ENCODE peak calls at places on chromosomes 2 and 18, in nine cellular contexts. H is K562; E is posterior vena cava; A is GDM1; T is caudate nucleus; N is Calu3; Z is GM04504; O is activated CD4-positive, alpha-beta T cell treated with anti-CD3 and anti-CD28 coated beads, Interleukin-2, amount 50 U/mL, for 1 hour; F is sigmoid colon. P is an unnamed sample.

GRCh38 chr18:49174478-49174877 is 223.7 kb upstream of the SMAD7 start:
- DNase-seq in H (no peak), E (no peak), A (no peak), T (no peak), N (no peak), Z (peak), O (no peak), F (no peak), P (peak)

GRCh38 chr18:63141777-63142176 is 177.8 kb downstream of the BCL2 start:
- DNase-seq in H (no peak), E (no peak), A (no peak), T (no peak), N (no peak), Z (no peak), O (no peak), F (no peak), P (no peak)

GRCh38 chr2:128373346-128374000 is 54.8 kb upstream of the HS6ST1 start:
- DNase-seq in H (no peak), E (peak), A (no peak), T (no peak), N (no peak), Z (no peak), O (no peak), F (no peak), P (no peak)

GRCh38 chr2:42895796-42896145 is 103.4 kb upstream of the HAAO start:
- DNase-seq in H (no peak), E (no peak), A (no peak), T (no peak), N (no peak), Z (no peak), O (no peak), F (peak), P (no peak)

GRCh38 chr2:7034313-7034712 is 117.1 kb downstream of the RNF144A start:
- DNase-seq in H (no peak), E (peak), A (no peak), T (no peak), N (no peak), Z (no peak), O (no peak), F (peak), P (no peak)

GRCh38 chr2:138364554-138365162 is 136.9 kb upstream of the SPOPL start:
- DNase-seq in H (no peak), E (no peak), A (no peak), T (no peak), N (no peak), Z (peak), O (no peak), F (no peak), P (peak)

GRCh38 chr2:57453929-57454328 is 592.7 kb upstream of the VRK2 start:
- DNase-seq in H (no peak), E (no peak), A (no peak), T (no peak), N (no peak), Z (no peak), O (no peak), F (no peak), P (no peak)

GRCh38 chr2:223052710-223053261 is 796 bp downstream of the KCNE4 start:
- DNase-seq in H (no peak), E (no peak), A (no peak), T (no peak), N (no peak), Z (no peak), O (no peak), F (peak), P (peak)

GRCh38 chr18:55054591-55054990 is 95.3 kb upstream of the CCDC68 start:
- DNase-seq in H (no peak), E (no peak), A (no peak), T (peak), N (no peak), Z (no peak), O (no peak), F (no peak), P (no peak)

GRCh38 chr2:159285929-159286708 is at the start of gene WDSUB1:
- DNase-seq in H (peak), E (peak), A (peak), T (peak), N (peak), Z (no peak), O (peak), F (peak), P (peak)

GRCh38 chr2:67446504-67446911 is 49.4 kb downstream of the ETAA1 start:
- DNase-seq in H (no peak), E (no peak), A (no peak), T (no peak), N (no peak), Z (no peak), O (no peak), F (no peak), P (no peak)

GRCh38 chr18:56333846-56334245 is 304.5 kb downstream of the TXNL1 start:
- DNase-seq in H (no peak), E (no peak), A (no peak), T (no peak), N (no peak), Z (no peak), O (no peak), F (no peak), P (no peak)

GRCh38 chr2:99876956-99877355 is 265.4 kb downstream of the AFF3 start:
- DNase-seq in H (no peak), E (no peak), A (no peak), T (no peak), N (no peak), Z (no peak), O (no peak), F (no peak), P (no peak)

GRCh38 chr18:36066001-36066400 is 1.4 kb downstream of the RPRD1A start:
- DNase-seq in H (no peak), E (no peak), A (no peak), T (no peak), N (no peak), Z (no peak), O (no peak), F (no peak), P (peak)

GRCh38 chr2:56714400-56714799 is 530.6 kb downstream of the CCDC85A start:
- DNase-seq in H (no peak), E (no peak), A (no peak), T (no peak), N (no peak), Z (no peak), O (no peak), F (no peak), P (no peak)

GRCh38 chr2:38178556-38179419 is 102.8 kb upstream of the CYP1B1 start:
- DNase-seq in H (no peak), E (no peak), A (no peak), T (no peak), N (peak), Z (peak), O (no peak), F (peak), P (peak)

GRCh38 chr2:46547223-46548102 is 68.1 kb downstream of the TMEM247 start:
- DNase-seq in H (no peak), E (peak), A (no peak), T (no peak), N (no peak), Z (no peak), O (no peak), F (peak), P (no peak)

GRCh38 chr18:8760984-8761383 is 55.6 kb downstream of the MTCL1 start:
- DNase-seq in H (no peak), E (no peak), A (no peak), T (no peak), N (no peak), Z (no peak), O (no peak), F (no peak), P (peak)

GRCh38 chr2:70672990-70673647 is 94.9 kb downstream of the ADD2 start:
- DNase-seq in H (peak), E (no peak), A (no peak), T (no peak), N (no peak), Z (no peak), O (no peak), F (peak), P (no peak)

GRCh38 chr2:38875227-38875575 is 533 bp downstream of the DHX57 start:
- DNase-seq in H (no peak), E (no peak), A (no peak), T (no peak), N (no peak), Z (no peak), O (no peak), F (no peak), P (no peak)